ENCODE peak calls at places on chromosomes 13 and 19, in five cellular contexts. I, R, P, O and U are unnamed samples.

GRCh38 chr19:44689290-44690130 is 9.4 kb upstream of the CEACAM16 start:
- DNase-seq in I (peak), O (peak), R (peak), P (peak), U (peak)

GRCh38 chr19:56324425-56324824 is 9.8 kb upstream of the ZSCAN5A start:
- DNase-seq in O (no peak), I (no peak), P (no peak), R (no peak), U (no peak)

GRCh38 chr19:29665215-29665825 is at the start of gene PLEKHF1:
- DNase-seq in I (peak), R (peak), P (peak), O (peak), U (peak)

GRCh38 chr19:43474986-43475705 is 9.7 kb upstream of the LYPD3 start:
- DNase-seq in I (peak), R (peak), O (peak), P (peak), U (peak)

GRCh38 chr13:50485979-50486935 is 357.2 kb downstream of the DLEU7 start:
- DNase-seq in O (no peak), P (no peak), I (no peak), R (no peak), U (peak)

GRCh38 chr13:66673401-66673800 is 556.7 kb downstream of the PCDH9 start:
- DNase-seq in R (no peak), O (no peak), P (no peak), I (no peak), U (no peak)

GRCh38 chr19:34246340-34246739 is 8.0 kb upstream of the GARRE1 start:
- DNase-seq in O (no peak), I (no peak), R (no peak), P (no peak), U (no peak)

GRCh38 chr13:22837980-22838615 is 342.7 kb upstream of the SGCG start:
- DNase-seq in P (no peak), R (no peak), I (peak), O (no peak), U (no peak)

GRCh38 chr19:28294395-28294794 is 918.6 kb downstream of the UQCRFS1 start:
- DNase-seq in R (no peak), I (no peak), P (no peak), O (no peak), U (no peak)